ENCODE peak calls at places on chromosome 13, in four cellular contexts. N is GM23338, E is tibial nerve, G is OCI-LY7. X is an unnamed sample.

GRCh38 chr13:27583645-27584044 is 36.7 kb downstream of the LNX2 start:
- DNase-seq in N (no peak), E (no peak), G (no peak), X (no peak)

GRCh38 chr13:43878897-43879322 is 630 bp downstream of the CCDC122 start:
- DNase-seq in N (peak), E (peak), G (peak), X (peak)

GRCh38 chr13:40446365-40446764 is 220.1 kb downstream of the FOXO1 start:
- DNase-seq in N (no peak), E (no peak), G (no peak), X (no peak)

GRCh38 chr13:94369862-94370491 is 109.5 kb downstream of the DCT start:
- DNase-seq in N (no peak), E (no peak), G (no peak), X (no peak)

GRCh38 chr13:33634526-33635111 is 183.3 kb upstream of the RFC3 start:
- DNase-seq in N (peak), E (no peak), G (no peak), X (no peak)

GRCh38 chr13:52845766-52846566 is 2.5 kb downstream of the PCDH8 start:
- DNase-seq in N (peak), E (no peak), G (no peak), X (no peak)

GRCh38 chr13:70043685-70044084 is 63.9 kb upstream of the ATXN8OS start:
- DNase-seq in N (no peak), E (no peak), G (no peak), X (peak)

GRCh38 chr13:70568571-70568970 is 460.3 kb upstream of the KLHL1 start:
- DNase-seq in N (peak), E (peak), G (peak), X (peak)

GRCh38 chr13:61765181-61765742 is 349.6 kb upstream of the PCDH20 start:
- DNase-seq in N (no peak), E (no peak), G (no peak), X (no peak)

GRCh38 chr13:113172419-113172926 is 14.0 kb downstream of the PROZ start:
- DNase-seq in N (no peak), E (no peak), G (no peak), X (no peak)

GRCh38 chr13:50126378-50127016 is 111.3 kb downstream of the KCNRG start:
- DNase-seq in N (peak), E (no peak), G (peak), X (peak)

GRCh38 chr13:25252229-25252628 is 35.1 kb downstream of the MTMR6 start:
- DNase-seq in N (no peak), E (no peak), G (no peak), X (no peak)

GRCh38 chr13:67880916-67881315 is 650.8 kb upstream of the PCDH9 start:
- DNase-seq in N (no peak), E (no peak), G (no peak), X (no peak)

GRCh38 chr13:99911965-99912566 is 59.5 kb downstream of the ZIC5 start:
- DNase-seq in N (no peak), E (no peak), G (no peak), X (peak)

GRCh38 chr13:49776871-49777270 is 15.6 kb downstream of the KPNA3 start:
- DNase-seq in N (no peak), E (no peak), G (no peak), X (no peak)

GRCh38 chr13:51858433-51859247 is 3.1 kb upstream of the CCDC70 start:
- DNase-seq in N (peak), E (no peak), G (no peak), X (no peak)

GRCh38 chr13:22454586-22454985 is 726.2 kb upstream of the SGCG start:
- DNase-seq in N (peak), E (no peak), G (no peak), X (no peak)

GRCh38 chr13:91667486-91667885 is 269.1 kb downstream of the GPC5 start:
- DNase-seq in N (no peak), E (no peak), G (no peak), X (no peak)

GRCh38 chr13:30744056-30744684 is 8.8 kb downstream of the ALOX5AP start:
- DNase-seq in N (no peak), E (no peak), G (peak), X (peak)

GRCh38 chr13:23866420-23867026 is 22.7 kb downstream of the MIPEP start:
- DNase-seq in N (no peak), E (no peak), G (no peak), X (no peak)

GRCh38 chr13:38350114-38350617 is 515 bp downstream of the UFM1 start:
- DNase-seq in N (peak), E (peak), G (peak), X (peak)

GRCh38 chr13:67045357-67045756 is 184.8 kb downstream of the PCDH9 start:
- DNase-seq in N (no peak), E (no peak), G (no peak), X (no peak)

GRCh38 chr13:19772306-19772705 is 10.4 kb downstream of the PSPC1 start:
- DNase-seq in N (no peak), E (no peak), G (no peak), X (no peak)

GRCh38 chr13:106680796-106681482 is 113.0 kb upstream of the ARGLU1 start:
- DNase-seq in N (peak), E (no peak), G (no peak), X (no peak)

GRCh38 chr13:49746111-49746510 is 46.4 kb downstream of the KPNA3 start:
- DNase-seq in N (no peak), E (no peak), G (no peak), X (no peak)

GRCh38 chr13:110398564-110399507 is 91.8 kb downstream of the COL4A2 start:
- DNase-seq in N (no peak), E (no peak), G (no peak), X (no peak)

DNA sequence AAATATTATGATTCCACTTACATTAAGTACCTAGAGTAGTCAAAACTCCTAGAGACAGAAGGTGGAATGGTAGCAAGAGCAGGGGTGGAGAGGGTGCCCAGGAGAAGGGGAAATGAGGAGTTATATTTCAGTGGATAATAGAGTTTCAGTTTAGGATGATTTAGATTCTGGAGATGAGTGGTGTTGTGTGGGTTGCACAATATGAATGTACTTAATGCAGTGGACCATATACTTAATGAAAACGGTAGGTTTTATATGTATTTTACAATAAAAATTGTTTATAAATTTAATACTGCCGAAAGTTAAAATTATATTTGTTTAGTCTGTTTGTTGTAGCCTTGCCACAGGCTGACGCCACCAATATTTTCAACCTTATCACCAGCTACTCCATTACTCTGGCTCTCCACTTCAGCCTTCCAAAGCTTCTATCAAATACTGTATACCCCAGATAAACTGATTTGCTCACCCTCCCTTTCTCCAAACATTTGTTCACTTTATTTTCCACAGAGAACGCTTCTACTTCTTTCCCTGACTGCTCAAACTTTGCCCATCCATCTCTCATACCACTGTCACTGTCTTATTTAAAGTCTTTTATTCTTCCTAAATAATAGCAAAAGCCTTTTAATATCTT is 1.4 kb upstream of the RBM26 start:
- DNase-seq in N (no peak), E (no peak), G (no peak), X (no peak)
- H3K4me3 ChIP-seq in N (peak), E (peak), G (peak), X (peak)

GRCh38 chr13:101157261-101157660 is 259.0 kb downstream of the NALCN start:
- DNase-seq in N (peak), E (no peak), G (no peak), X (no peak)

GRCh38 chr13:101152184-101152583 is 264.1 kb downstream of the NALCN start:
- DNase-seq in N (no peak), E (no peak), G (no peak), X (no peak)

GRCh38 chr13:101150998-101151397 is 265.3 kb downstream of the NALCN start:
- DNase-seq in N (no peak), E (peak), G (no peak), X (no peak)

DNA sequence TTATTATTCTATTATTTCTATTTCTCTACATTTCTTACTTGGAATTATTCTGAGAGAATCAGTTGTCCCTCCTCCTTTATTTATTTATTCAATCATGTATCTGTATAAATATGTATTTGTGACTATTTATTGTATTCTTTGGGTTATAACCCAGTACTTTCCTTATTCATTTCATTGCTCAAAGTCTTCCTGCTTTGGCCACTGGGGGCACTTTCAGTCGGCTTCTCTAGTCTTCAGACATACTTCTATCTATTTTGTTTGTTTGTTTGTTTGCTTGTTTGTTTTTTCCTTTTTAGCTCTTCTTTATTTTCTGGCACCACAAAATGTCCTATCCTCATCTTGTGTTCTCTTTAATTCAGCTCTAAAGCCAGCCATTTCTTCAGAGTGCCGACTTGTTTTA is 260.4 kb downstream of the NALCN start:
- DNase-seq in N (peak), E (no peak), G (no peak), X (no peak)
- TF ChIP-seq CTCF in N (peak), E (no peak), G (peak), X (peak)

GRCh38 chr13:73190477-73190876 is 131.7 kb downstream of the KLF5 start:
- DNase-seq in N (no peak), E (peak), G (no peak), X (no peak)
- H3K4me3 ChIP-seq in N (no peak), E (no peak), G (no peak), X (no peak)

GRCh38 chr13:48542581-48543341 is 9.9 kb upstream of the RCBTB2 start:
- DNase-seq in N (peak), E (peak), G (peak), X (no peak)
- TF ChIP-seq CTCF in N (no peak), E (no peak), G (peak), X (no peak)